ENCODE peak calls at places on chromosomes 1 and 21, in ten cellular contexts. One of them, this sample, is unnamed.

GRCh38 chr1:114176366-114176765 is 22.7 kb upstream of the SYT6 start:
- ATAC-seq in activated naive CD8-positive, alpha-beta T cell treated with anti-CD3 and anti-CD28 coated beads, Interleukin-2, amount 50 U/mL, for 24 hours: no peak
- ATAC-seq in GM23338: no peak
- ATAC-seq in naive thymus-derived CD4-positive, alpha-beta T cell: no peak
- ATAC-seq in psoas muscle: no peak
- ATAC-seq in DND-41: no peak
- ATAC-seq in heart right ventricle: no peak
- ATAC-seq in gastroesophageal sphincter: no peak
- ATAC-seq in K562: peak; percentile 67
- ATAC-seq in gastrocnemius medialis: no peak
- ATAC-seq in this sample: no peak

GRCh38 chr1:219459321-219460105 is 153.4 kb downstream of the ZC3H11B start:
- ATAC-seq in heart right ventricle: peak; percentile 31
- ATAC-seq in gastroesophageal sphincter: no peak
- ATAC-seq in gastrocnemius medialis: peak; percentile 18
- ATAC-seq in DND-41: no peak
- ATAC-seq in GM23338: no peak
- ATAC-seq in K562: no peak
- ATAC-seq in psoas muscle: no peak
- ATAC-seq in activated naive CD8-positive, alpha-beta T cell treated with anti-CD3 and anti-CD28 coated beads, Interleukin-2, amount 50 U/mL, for 24 hours: no peak
- ATAC-seq in naive thymus-derived CD4-positive, alpha-beta T cell: no peak
- ATAC-seq in this sample: no peak

GRCh38 chr1:48810740-48811139 is 34.0 kb upstream of the BEND5 start:
- ATAC-seq in naive thymus-derived CD4-positive, alpha-beta T cell: no peak
- ATAC-seq in K562: no peak
- ATAC-seq in heart right ventricle: no peak
- ATAC-seq in activated naive CD8-positive, alpha-beta T cell treated with anti-CD3 and anti-CD28 coated beads, Interleukin-2, amount 50 U/mL, for 24 hours: no peak
- ATAC-seq in GM23338: no peak
- ATAC-seq in DND-41: no peak
- ATAC-seq in gastroesophageal sphincter: no peak
- ATAC-seq in psoas muscle: no peak
- ATAC-seq in gastrocnemius medialis: no peak
- ATAC-seq in this sample: no peak

GRCh38 chr1:225710804-225711203 is 57.9 kb upstream of the ENAH start:
- ATAC-seq in gastrocnemius medialis: no peak
- ATAC-seq in K562: no peak
- ATAC-seq in heart right ventricle: no peak
- ATAC-seq in gastroesophageal sphincter: peak; percentile 43
- ATAC-seq in activated naive CD8-positive, alpha-beta T cell treated with anti-CD3 and anti-CD28 coated beads, Interleukin-2, amount 50 U/mL, for 24 hours: no peak
- ATAC-seq in naive thymus-derived CD4-positive, alpha-beta T cell: no peak
- ATAC-seq in DND-41: no peak
- ATAC-seq in psoas muscle: no peak
- ATAC-seq in GM23338: peak; percentile 59
- ATAC-seq in this sample: no peak

GRCh38 chr1:31859719-31860118 is 43.9 kb upstream of the SPOCD1 start:
- ATAC-seq in gastroesophageal sphincter: no peak
- ATAC-seq in gastrocnemius medialis: no peak
- ATAC-seq in psoas muscle: no peak
- ATAC-seq in heart right ventricle: no peak
- ATAC-seq in activated naive CD8-positive, alpha-beta T cell treated with anti-CD3 and anti-CD28 coated beads, Interleukin-2, amount 50 U/mL, for 24 hours: no peak
- ATAC-seq in naive thymus-derived CD4-positive, alpha-beta T cell: no peak
- ATAC-seq in DND-41: no peak
- ATAC-seq in K562: no peak
- ATAC-seq in GM23338: no peak
- ATAC-seq in this sample: no peak

GRCh38 chr1:159960721-159961381 is 6.8 kb upstream of the SLAMF9 start:
- ATAC-seq in DND-41: no peak
- ATAC-seq in naive thymus-derived CD4-positive, alpha-beta T cell: no peak
- ATAC-seq in activated naive CD8-positive, alpha-beta T cell treated with anti-CD3 and anti-CD28 coated beads, Interleukin-2, amount 50 U/mL, for 24 hours: no peak
- ATAC-seq in K562: no peak
- ATAC-seq in heart right ventricle: peak; percentile 76
- ATAC-seq in GM23338: no peak
- ATAC-seq in gastroesophageal sphincter: peak; percentile 94
- ATAC-seq in gastrocnemius medialis: peak; percentile 75
- ATAC-seq in psoas muscle: no peak
- ATAC-seq in this sample: no peak

GRCh38 chr1:168470821-168471473 is 72.8 kb downstream of the XCL2 start:
- ATAC-seq in activated naive CD8-positive, alpha-beta T cell treated with anti-CD3 and anti-CD28 coated beads, Interleukin-2, amount 50 U/mL, for 24 hours: peak; percentile 8
- ATAC-seq in GM23338: no peak
- ATAC-seq in naive thymus-derived CD4-positive, alpha-beta T cell: no peak
- ATAC-seq in psoas muscle: peak; percentile 34
- ATAC-seq in gastroesophageal sphincter: peak; percentile 67
- ATAC-seq in K562: peak; percentile 24
- ATAC-seq in DND-41: no peak
- ATAC-seq in heart right ventricle: no peak
- ATAC-seq in gastrocnemius medialis: peak; percentile 41
- ATAC-seq in this sample: no peak

GRCh38 chr21:44636209-44637017 is 743 bp upstream of the KRTAP10-10 start:
- ATAC-seq in DND-41: no peak
- ATAC-seq in activated naive CD8-positive, alpha-beta T cell treated with anti-CD3 and anti-CD28 coated beads, Interleukin-2, amount 50 U/mL, for 24 hours: no peak
- ATAC-seq in K562: no peak
- ATAC-seq in heart right ventricle: no peak
- ATAC-seq in psoas muscle: no peak
- ATAC-seq in GM23338: no peak
- ATAC-seq in gastrocnemius medialis: no peak
- ATAC-seq in gastroesophageal sphincter: no peak
- ATAC-seq in naive thymus-derived CD4-positive, alpha-beta T cell: no peak
- ATAC-seq in this sample: no peak

GRCh38 chr1:35443768-35444518 is 113.3 kb downstream of the KIAA0319L start:
- ATAC-seq in gastroesophageal sphincter: no peak
- ATAC-seq in GM23338: peak; percentile 28
- ATAC-seq in K562: peak; percentile 68
- ATAC-seq in gastrocnemius medialis: no peak
- ATAC-seq in psoas muscle: no peak
- ATAC-seq in activated naive CD8-positive, alpha-beta T cell treated with anti-CD3 and anti-CD28 coated beads, Interleukin-2, amount 50 U/mL, for 24 hours: no peak
- ATAC-seq in DND-41: no peak
- ATAC-seq in naive thymus-derived CD4-positive, alpha-beta T cell: no peak
- ATAC-seq in heart right ventricle: no peak
- ATAC-seq in this sample: no peak

GRCh38 chr1:198054510-198054909 is 102.3 kb upstream of the NEK7 start:
- ATAC-seq in activated naive CD8-positive, alpha-beta T cell treated with anti-CD3 and anti-CD28 coated beads, Interleukin-2, amount 50 U/mL, for 24 hours: no peak
- ATAC-seq in naive thymus-derived CD4-positive, alpha-beta T cell: no peak
- ATAC-seq in gastroesophageal sphincter: no peak
- ATAC-seq in DND-41: no peak
- ATAC-seq in psoas muscle: no peak
- ATAC-seq in K562: no peak
- ATAC-seq in heart right ventricle: no peak
- ATAC-seq in gastrocnemius medialis: no peak
- ATAC-seq in GM23338: no peak
- ATAC-seq in this sample: no peak

GRCh38 chr1:55188909-55189308 is 26.3 kb downstream of the USP24 start:
- ATAC-seq in DND-41: no peak
- ATAC-seq in K562: no peak
- ATAC-seq in psoas muscle: no peak
- ATAC-seq in naive thymus-derived CD4-positive, alpha-beta T cell: no peak
- ATAC-seq in activated naive CD8-positive, alpha-beta T cell treated with anti-CD3 and anti-CD28 coated beads, Interleukin-2, amount 50 U/mL, for 24 hours: peak; percentile 43
- ATAC-seq in heart right ventricle: no peak
- ATAC-seq in gastrocnemius medialis: no peak
- ATAC-seq in GM23338: no peak
- ATAC-seq in gastroesophageal sphincter: no peak
- ATAC-seq in this sample: no peak

GRCh38 chr1:175976865-175977642 is 230.0 kb downstream of the COP1 start:
- ATAC-seq in psoas muscle: no peak
- ATAC-seq in activated naive CD8-positive, alpha-beta T cell treated with anti-CD3 and anti-CD28 coated beads, Interleukin-2, amount 50 U/mL, for 24 hours: no peak
- ATAC-seq in gastrocnemius medialis: no peak
- ATAC-seq in naive thymus-derived CD4-positive, alpha-beta T cell: no peak
- ATAC-seq in gastroesophageal sphincter: no peak
- ATAC-seq in heart right ventricle: no peak
- ATAC-seq in GM23338: no peak
- ATAC-seq in DND-41: no peak
- ATAC-seq in K562: no peak
- ATAC-seq in this sample: no peak

GRCh38 chr1:100879422-100879821 is 15.2 kb downstream of the EXTL2 start:
- ATAC-seq in gastroesophageal sphincter: no peak
- ATAC-seq in DND-41: no peak
- ATAC-seq in naive thymus-derived CD4-positive, alpha-beta T cell: no peak
- ATAC-seq in K562: no peak
- ATAC-seq in activated naive CD8-positive, alpha-beta T cell treated with anti-CD3 and anti-CD28 coated beads, Interleukin-2, amount 50 U/mL, for 24 hours: no peak
- ATAC-seq in gastrocnemius medialis: no peak
- ATAC-seq in psoas muscle: no peak
- ATAC-seq in heart right ventricle: no peak
- ATAC-seq in GM23338: no peak
- ATAC-seq in this sample: no peak

GRCh38 chr1:198649598-198650338 is 10.9 kb downstream of the PTPRC start:
- ATAC-seq in gastroesophageal sphincter: no peak
- ATAC-seq in naive thymus-derived CD4-positive, alpha-beta T cell: peak; percentile 34
- ATAC-seq in gastrocnemius medialis: no peak
- ATAC-seq in K562: peak; percentile 79
- ATAC-seq in DND-41: no peak
- ATAC-seq in GM23338: no peak
- ATAC-seq in psoas muscle: no peak
- ATAC-seq in activated naive CD8-positive, alpha-beta T cell treated with anti-CD3 and anti-CD28 coated beads, Interleukin-2, amount 50 U/mL, for 24 hours: peak; percentile 93
- ATAC-seq in heart right ventricle: no peak
- ATAC-seq in this sample: peak; percentile 73

GRCh38 chr1:168801032-168801745 is 72.2 kb upstream of the DPT start:
- ATAC-seq in K562: no peak
- ATAC-seq in GM23338: no peak
- ATAC-seq in heart right ventricle: no peak
- ATAC-seq in gastroesophageal sphincter: no peak
- ATAC-seq in DND-41: no peak
- ATAC-seq in activated naive CD8-positive, alpha-beta T cell treated with anti-CD3 and anti-CD28 coated beads, Interleukin-2, amount 50 U/mL, for 24 hours: no peak
- ATAC-seq in gastrocnemius medialis: no peak
- ATAC-seq in psoas muscle: no peak
- ATAC-seq in naive thymus-derived CD4-positive, alpha-beta T cell: no peak
- ATAC-seq in this sample: no peak

GRCh38 chr1:192363177-192363576 is 46.4 kb downstream of the RGS21 start:
- ATAC-seq in gastroesophageal sphincter: no peak
- ATAC-seq in naive thymus-derived CD4-positive, alpha-beta T cell: no peak
- ATAC-seq in activated naive CD8-positive, alpha-beta T cell treated with anti-CD3 and anti-CD28 coated beads, Interleukin-2, amount 50 U/mL, for 24 hours: no peak
- ATAC-seq in psoas muscle: no peak
- ATAC-seq in GM23338: no peak
- ATAC-seq in gastrocnemius medialis: no peak
- ATAC-seq in heart right ventricle: no peak
- ATAC-seq in K562: peak; percentile 44
- ATAC-seq in DND-41: no peak
- ATAC-seq in this sample: no peak